ENCODE peak calls at places on chromosome 6, in seven cellular contexts. O is AG08395, K is ELR, M is chondrocyte, U is T-helper 1 cell, T is D721Med, R is dorsolateral prefrontal cortex. N is an unnamed sample.

GRCh38 chr6:166575190-166575589 is 11.3 kb downstream of the RAMACL start:
- DNase-seq in T (no peak), M (no peak), K (no peak), U (no peak), R (no peak), O (peak; percentile 46), N (peak; percentile 30)

GRCh38 chr6:77123527-77123926 is 339.8 kb downstream of the HTR1B start:
- DNase-seq in T (no peak), R (no peak), M (no peak), K (peak; percentile 17), O (no peak), U (no peak), N (no peak)

GRCh38 chr6:37473364-37474095 is 26.2 kb downstream of the CCDC167 start:
- DNase-seq in O (no peak), K (peak; percentile 22), R (no peak), T (no peak), M (no peak), U (no peak), N (no peak)

GRCh38 chr6:101392561-101393230 is 812 bp upstream of the GRIK2 start:
- DNase-seq in M (peak; percentile 61), U (no peak), O (peak; percentile 6), T (no peak), R (no peak), K (peak; percentile 35), N (peak; percentile 26)

GRCh38 chr6:160202411-160202810 is 56.2 kb downstream of the SLC22A2 start:
- DNase-seq in K (no peak), T (no peak), O (no peak), U (no peak), M (no peak), R (no peak), N (no peak)

GRCh38 chr6:33812669-33813068 is 8.9 kb upstream of the MLN start:
- DNase-seq in K (peak; percentile 65), O (peak; percentile 73), U (peak; percentile 17), R (no peak), T (no peak), M (peak; percentile 81), N (no peak)

GRCh38 chr6:112563368-112563767 is 216.2 kb downstream of the RFPL4B start:
- DNase-seq in K (peak; percentile 79), R (no peak), O (peak; percentile 20), U (no peak), M (no peak), T (no peak), N (no peak)

GRCh38 chr6:52221302-52221701 is 23.0 kb downstream of the IL17F start:
- DNase-seq in M (no peak), T (no peak), U (no peak), O (no peak), R (no peak), K (no peak), N (no peak)

GRCh38 chr6:75213112-75213511 is 7.3 kb upstream of the COL12A1 start:
- DNase-seq in M (no peak), U (no peak), T (no peak), K (no peak), R (no peak), O (no peak), N (no peak)

GRCh38 chr6:8085053-8085511 is 17.3 kb downstream of the EEF1E1 start:
- DNase-seq in R (no peak), M (no peak), O (no peak), T (no peak), K (peak; percentile 96), U (no peak), N (no peak)